ENCODE peak calls at places on chromosomes 13 and 19, in five cellular contexts. One of them, this sample, is unnamed.

GRCh38 chr13:36904219-36904618 is 15.8 kb downstream of the SMAD9 start:
- DNase-seq in HCT116: no peak
- DNase-seq in GM12878: no peak
- DNase-seq in K562: no peak
- DNase-seq in HepG2: no peak
- DNase-seq in this sample: no peak

GRCh38 chr13:96279904-96280303 is 190.0 kb downstream of the HS6ST3 start:
- DNase-seq in HCT116: no peak
- DNase-seq in GM12878: no peak
- DNase-seq in K562: no peak
- DNase-seq in HepG2: no peak
- DNase-seq in this sample: no peak

GRCh38 chr19:42066075-42066754 is 3.8 kb downstream of the GRIK5 start:
- DNase-seq in HCT116: no peak
- DNase-seq in GM12878: no peak
- DNase-seq in K562: peak; percentile 83
- DNase-seq in HepG2: no peak
- DNase-seq in this sample: peak; percentile 54

GRCh38 chr13:110528371-110528770 is 33.2 kb downstream of the RAB20 start:
- DNase-seq in HCT116: no peak
- DNase-seq in GM12878: no peak
- DNase-seq in K562: no peak
- DNase-seq in HepG2: no peak
- DNase-seq in this sample: no peak

GRCh38 chr13:82062772-82063171 is 1721.8 kb upstream of the SPRY2 start:
- DNase-seq in HCT116: no peak
- DNase-seq in GM12878: no peak
- DNase-seq in K562: no peak
- DNase-seq in HepG2: no peak
- DNase-seq in this sample: no peak

GRCh38 chr13:49563513-49563912 is 21.8 kb downstream of the RCBTB1 start:
- DNase-seq in HCT116: no peak
- DNase-seq in GM12878: no peak
- DNase-seq in K562: no peak
- DNase-seq in HepG2: no peak
- DNase-seq in this sample: no peak

GRCh38 chr19:3577741-3578344 is 5.1 kb downstream of the HMG20B start:
- DNase-seq in HCT116: no peak
- DNase-seq in GM12878: no peak
- DNase-seq in K562: no peak
- DNase-seq in HepG2: no peak
- DNase-seq in this sample: peak; percentile 89

GRCh38 chr13:48859168-48860105 is 116.3 kb upstream of the FNDC3A start:
- DNase-seq in HCT116: no peak
- DNase-seq in GM12878: no peak
- DNase-seq in K562: no peak
- DNase-seq in HepG2: no peak
- DNase-seq in this sample: no peak

GRCh38 chr19:15934332-15935078 is at the start of gene CYP4F11:
- DNase-seq in HCT116: peak; percentile 75
- DNase-seq in GM12878: no peak
- DNase-seq in K562: no peak
- DNase-seq in HepG2: peak; percentile 87
- DNase-seq in this sample: no peak

GRCh38 chr13:80988752-80989151 is 647.8 kb upstream of the SPRY2 start:
- DNase-seq in HCT116: no peak
- DNase-seq in GM12878: no peak
- DNase-seq in K562: no peak
- DNase-seq in HepG2: no peak
- DNase-seq in this sample: no peak

GRCh38 chr13:78589206-78589605 is 14.1 kb downstream of the POU4F1 start:
- DNase-seq in HCT116: no peak
- DNase-seq in GM12878: no peak
- DNase-seq in K562: no peak
- DNase-seq in HepG2: peak; percentile 39
- DNase-seq in this sample: no peak

GRCh38 chr13:112849500-112849899 is 119.5 kb upstream of the MCF2L start:
- DNase-seq in HCT116: no peak
- DNase-seq in GM12878: no peak
- DNase-seq in K562: no peak
- DNase-seq in HepG2: peak; percentile 26
- DNase-seq in this sample: no peak

GRCh38 chr19:11180346-11180745 is 17.0 kb downstream of the KANK2 start:
- DNase-seq in HCT116: no peak
- DNase-seq in GM12878: no peak
- DNase-seq in K562: no peak
- DNase-seq in HepG2: no peak
- DNase-seq in this sample: no peak

GRCh38 chr19:53644061-53644816 is 12.4 kb downstream of the DPRX start:
- DNase-seq in HCT116: no peak
- DNase-seq in GM12878: no peak
- DNase-seq in K562: no peak
- DNase-seq in HepG2: no peak
- DNase-seq in this sample: peak; percentile 62

GRCh38 chr19:11164879-11165406 is 9.4 kb upstream of the SPC24 start:
- DNase-seq in HCT116: no peak
- DNase-seq in GM12878: no peak
- DNase-seq in K562: no peak
- DNase-seq in HepG2: no peak
- DNase-seq in this sample: no peak

GRCh38 chr19:36420961-36421748 is 2.7 kb upstream of the ZFP82 start:
- DNase-seq in HCT116: no peak
- DNase-seq in GM12878: no peak
- DNase-seq in K562: no peak
- DNase-seq in HepG2: no peak
- DNase-seq in this sample: no peak

GRCh38 chr13:52925221-52925620 is 76.8 kb upstream of the PCDH8 start:
- DNase-seq in HCT116: no peak
- DNase-seq in GM12878: no peak
- DNase-seq in K562: no peak
- DNase-seq in HepG2: no peak
- DNase-seq in this sample: no peak
- TF ChIP-seq JUND in HCT116: no peak
- TF ChIP-seq JUND in GM12878: no peak
- TF ChIP-seq JUND in K562: no peak
- TF ChIP-seq JUND in HepG2: no peak
- TF ChIP-seq JUND in this sample: no peak

GRCh38 chr19:40600086-40600917 is 867 bp upstream of the LTBP4 start:
- DNase-seq in HCT116: no peak
- DNase-seq in GM12878: no peak
- DNase-seq in K562: no peak
- DNase-seq in HepG2: no peak
- DNase-seq in this sample: no peak

GRCh38 chr19:40598918-40599307 is 2.3 kb upstream of the LTBP4 start:
- DNase-seq in HCT116: no peak
- DNase-seq in GM12878: no peak
- DNase-seq in K562: no peak
- DNase-seq in HepG2: no peak
- DNase-seq in this sample: no peak

GRCh38 chr19:40599331-40600085 is 1.7 kb upstream of the LTBP4 start:
- DNase-seq in HCT116: no peak
- DNase-seq in GM12878: no peak
- DNase-seq in K562: no peak
- DNase-seq in HepG2: no peak
- DNase-seq in this sample: no peak

GRCh38 chr19:40603071-40603718 is 2.0 kb downstream of the LTBP4 start:
- DNase-seq in HCT116: no peak
- DNase-seq in GM12878: no peak
- DNase-seq in K562: no peak
- DNase-seq in HepG2: peak; percentile 28
- DNase-seq in this sample: no peak

DNA sequence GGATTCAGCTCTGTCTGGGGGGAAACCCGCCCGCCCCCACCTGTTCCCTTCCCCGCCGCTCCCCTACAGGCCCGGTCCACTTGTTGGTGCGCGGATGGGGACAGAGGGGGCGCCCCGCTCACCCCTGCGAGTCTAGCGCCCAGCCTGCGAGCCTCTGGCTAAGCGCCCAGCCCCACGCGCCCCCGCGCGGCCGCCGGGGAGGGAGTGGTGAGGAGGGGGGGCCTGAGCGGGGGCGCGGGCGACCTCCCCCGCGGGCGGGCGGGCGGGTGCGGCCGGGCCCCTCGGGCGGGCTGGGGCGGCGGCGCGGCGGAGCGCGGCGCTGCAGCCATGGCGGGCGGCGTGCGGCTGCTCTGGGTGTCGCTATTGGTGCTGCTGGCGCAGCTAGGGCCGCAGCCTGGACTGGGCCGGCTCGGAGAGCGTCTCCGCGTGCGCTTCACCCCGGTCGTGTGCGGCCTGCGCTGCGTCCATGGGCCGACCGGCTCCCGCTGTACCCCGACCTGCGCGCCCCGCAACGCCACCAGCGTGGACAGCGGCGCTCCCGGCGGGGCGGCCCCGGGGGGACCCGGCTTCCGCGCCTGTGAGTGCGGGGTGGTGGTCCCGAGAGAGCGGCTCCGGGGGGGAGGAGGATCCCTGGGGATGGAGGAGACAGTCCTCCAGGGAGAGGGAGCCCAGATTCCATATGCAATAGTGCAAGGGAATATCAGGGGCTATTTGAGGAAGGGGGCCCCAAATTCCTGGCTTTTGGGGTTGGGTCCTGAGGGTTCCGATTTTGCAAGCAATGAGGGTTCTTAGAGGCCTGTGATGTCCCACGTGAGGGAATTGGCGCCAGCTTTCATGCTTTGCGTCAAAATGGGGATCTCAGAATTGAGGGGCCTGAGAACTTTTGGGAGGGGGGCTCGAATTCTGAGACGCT is at the start of gene LTBP4:
- DNase-seq in HCT116: no peak
- DNase-seq in GM12878: no peak
- DNase-seq in K562: peak; percentile 70
- DNase-seq in HepG2: no peak
- DNase-seq in this sample: no peak
- TF ChIP-seq EZH2 in HCT116: no peak
- TF ChIP-seq EZH2 in GM12878: no peak
- TF ChIP-seq EZH2 in K562: no peak
- TF ChIP-seq EZH2 in HepG2: no peak
- TF ChIP-seq EZH2 in this sample: peak; percentile 43

GRCh38 chr19:6736917-6737283 is 480 bp downstream of the GPR108 start:
- DNase-seq in HCT116: no peak
- DNase-seq in GM12878: no peak
- DNase-seq in K562: no peak
- DNase-seq in HepG2: no peak
- DNase-seq in this sample: no peak

GRCh38 chr19:6738726-6739389 is 622 bp upstream of the TRIP10 start:
- DNase-seq in HCT116: no peak
- DNase-seq in GM12878: no peak
- DNase-seq in K562: no peak
- DNase-seq in HepG2: no peak
- DNase-seq in this sample: peak; percentile 76

GRCh38 chr19:6739390-6739883 is at the start of gene TRIP10:
- DNase-seq in HCT116: no peak
- DNase-seq in GM12878: no peak
- DNase-seq in K562: peak; percentile 87
- DNase-seq in HepG2: peak; percentile 68
- DNase-seq in this sample: peak; percentile 84

GRCh38 chr19:6737284-6737872 is at the start of gene GPR108:
- DNase-seq in HCT116: peak; percentile 100
- DNase-seq in GM12878: peak; percentile 100
- DNase-seq in K562: peak; percentile 93
- DNase-seq in HepG2: peak; percentile 100
- DNase-seq in this sample: peak; percentile 99

DNA sequence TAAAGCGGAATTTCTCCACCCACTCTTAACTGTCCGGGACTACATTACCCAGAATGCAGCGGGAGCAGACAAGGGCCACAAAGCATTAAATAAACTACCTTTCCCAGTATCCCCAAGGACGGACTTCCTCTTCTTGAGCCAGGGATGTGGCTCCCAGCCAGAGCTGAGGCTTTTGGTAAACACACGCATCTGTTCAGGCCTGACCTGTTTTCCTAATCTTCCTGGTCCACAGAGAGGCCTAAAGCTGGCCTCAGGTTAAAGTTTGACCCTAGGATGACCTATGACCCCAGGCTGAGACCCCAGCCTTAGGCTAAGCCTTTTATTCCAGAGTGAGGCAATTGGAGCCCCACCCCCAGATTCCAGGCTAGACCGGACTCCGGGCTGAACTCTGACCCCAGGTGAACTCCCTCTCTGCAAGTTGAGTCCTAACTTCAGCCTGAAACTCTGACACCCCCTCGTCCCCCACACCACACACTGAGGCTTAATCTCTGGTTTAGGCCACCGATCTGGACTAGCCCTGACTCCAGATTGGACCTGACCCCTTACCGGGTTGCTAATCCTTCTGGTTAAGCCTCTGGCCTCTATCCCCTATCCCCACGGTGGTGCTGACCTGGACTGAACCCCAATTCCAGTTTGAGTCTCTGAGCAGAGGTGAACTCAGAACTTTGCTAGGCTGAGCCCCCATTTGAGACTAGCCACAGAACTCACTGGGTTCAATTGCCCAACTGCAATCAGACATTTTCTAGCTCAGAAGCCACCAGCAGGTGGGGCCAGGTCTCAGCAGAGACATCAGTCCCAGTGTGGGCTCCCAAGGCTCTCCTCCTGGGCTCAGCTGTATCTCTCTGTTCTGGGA is 719 bp upstream of the GPR108 start:
- DNase-seq in HCT116: no peak
- DNase-seq in GM12878: no peak
- DNase-seq in K562: peak; percentile 32
- DNase-seq in HepG2: peak; percentile 87
- DNase-seq in this sample: no peak
- TF ChIP-seq JUND in HCT116: no peak
- TF ChIP-seq JUND in GM12878: no peak
- TF ChIP-seq JUND in K562: peak; percentile 12
- TF ChIP-seq JUND in HepG2: no peak
- TF ChIP-seq JUND in this sample: no peak

GRCh38 chr19:5631511-5632240 is 8.8 kb downstream of the SAFB start:
- DNase-seq in HCT116: no peak
- DNase-seq in GM12878: no peak
- DNase-seq in K562: no peak
- DNase-seq in HepG2: no peak
- DNase-seq in this sample: no peak

GRCh38 chr19:5625641-5626040 is 2.8 kb downstream of the SAFB start:
- DNase-seq in HCT116: no peak
- DNase-seq in GM12878: no peak
- DNase-seq in K562: no peak
- DNase-seq in HepG2: no peak
- DNase-seq in this sample: no peak

GRCh38 chr19:5627395-5627904 is 4.6 kb downstream of the SAFB start:
- DNase-seq in HCT116: no peak
- DNase-seq in GM12878: peak; percentile 48
- DNase-seq in K562: peak; percentile 49
- DNase-seq in HepG2: no peak
- DNase-seq in this sample: no peak

GRCh38 chr19:5628919-5629481 is 6.1 kb downstream of the SAFB start:
- DNase-seq in HCT116: no peak
- DNase-seq in GM12878: no peak
- DNase-seq in K562: no peak
- DNase-seq in HepG2: no peak
- DNase-seq in this sample: no peak

DNA sequence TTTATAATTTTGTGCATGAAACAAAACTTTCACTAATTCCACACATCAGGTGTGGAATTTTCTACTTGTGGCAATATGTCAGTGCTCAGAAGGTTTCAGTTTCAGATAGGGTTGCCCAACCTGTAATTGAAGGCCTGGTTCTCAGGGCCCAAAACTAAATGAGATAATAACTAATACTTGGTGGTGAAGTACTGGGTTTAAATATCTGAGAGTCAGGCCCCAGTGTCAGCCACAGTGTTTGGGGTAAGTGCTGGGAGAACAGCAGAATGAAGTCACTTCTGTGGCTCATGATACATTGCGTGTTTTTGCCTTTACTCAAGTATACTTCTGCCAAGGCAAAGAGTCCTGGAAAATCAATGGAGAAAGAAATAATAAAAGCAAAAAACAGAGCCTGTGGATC is 5.6 kb downstream of the SAFB start:
- DNase-seq in HCT116: no peak
- DNase-seq in GM12878: no peak
- DNase-seq in K562: no peak
- DNase-seq in HepG2: no peak
- DNase-seq in this sample: no peak
- TF ChIP-seq EZH2 in HCT116: no peak
- TF ChIP-seq EZH2 in GM12878: no peak
- TF ChIP-seq EZH2 in K562: no peak
- TF ChIP-seq EZH2 in HepG2: no peak
- TF ChIP-seq EZH2 in this sample: no peak

This sample was measured in H1.